ENCODE peak calls at places on chromosomes 2 and 18, in five cellular contexts. One of them, this sample, is unnamed.

GRCh38 chr2:99101697-99102096 is 39.8 kb upstream of the C2orf15 start:
- DNase-seq in NT2/D1: no peak
- DNase-seq in HEK293T: no peak
- DNase-seq in frontal cortex: peak
- DNase-seq in stimulated activated CD4-positive, alpha-beta T cell treated with anti-CD3 and anti-CD28 coated beads, Interleukin-4, amount 100 ng/mL, for 24 hours: no peak
- DNase-seq in this sample: no peak

GRCh38 chr2:189155795-189156194 is 23.8 kb downstream of the COL5A2 start:
- DNase-seq in NT2/D1: no peak
- DNase-seq in HEK293T: no peak
- DNase-seq in frontal cortex: no peak
- DNase-seq in stimulated activated CD4-positive, alpha-beta T cell treated with anti-CD3 and anti-CD28 coated beads, Interleukin-4, amount 100 ng/mL, for 24 hours: no peak
- DNase-seq in this sample: no peak

GRCh38 chr2:156300337-156300736 is 32.2 kb downstream of the NR4A2 start:
- DNase-seq in NT2/D1: no peak
- DNase-seq in HEK293T: no peak
- DNase-seq in frontal cortex: no peak
- DNase-seq in stimulated activated CD4-positive, alpha-beta T cell treated with anti-CD3 and anti-CD28 coated beads, Interleukin-4, amount 100 ng/mL, for 24 hours: no peak
- DNase-seq in this sample: no peak

GRCh38 chr2:33363599-33364300 is 112.7 kb upstream of the RASGRP3 start:
- DNase-seq in NT2/D1: no peak
- DNase-seq in HEK293T: no peak
- DNase-seq in frontal cortex: no peak
- DNase-seq in stimulated activated CD4-positive, alpha-beta T cell treated with anti-CD3 and anti-CD28 coated beads, Interleukin-4, amount 100 ng/mL, for 24 hours: no peak
- DNase-seq in this sample: no peak

GRCh38 chr2:48423376-48423775 is 106.6 kb upstream of the STON1 start:
- DNase-seq in NT2/D1: no peak
- DNase-seq in HEK293T: no peak
- DNase-seq in frontal cortex: no peak
- DNase-seq in stimulated activated CD4-positive, alpha-beta T cell treated with anti-CD3 and anti-CD28 coated beads, Interleukin-4, amount 100 ng/mL, for 24 hours: no peak
- DNase-seq in this sample: no peak

GRCh38 chr18:50751490-50751889 is 68.3 kb downstream of the MRO start:
- DNase-seq in NT2/D1: no peak
- DNase-seq in HEK293T: no peak
- DNase-seq in frontal cortex: no peak
- DNase-seq in stimulated activated CD4-positive, alpha-beta T cell treated with anti-CD3 and anti-CD28 coated beads, Interleukin-4, amount 100 ng/mL, for 24 hours: no peak
- DNase-seq in this sample: no peak

GRCh38 chr2:191571163-191571769 is 106.7 kb upstream of the NABP1 start:
- DNase-seq in NT2/D1: no peak
- DNase-seq in HEK293T: peak
- DNase-seq in frontal cortex: no peak
- DNase-seq in stimulated activated CD4-positive, alpha-beta T cell treated with anti-CD3 and anti-CD28 coated beads, Interleukin-4, amount 100 ng/mL, for 24 hours: no peak
- DNase-seq in this sample: no peak

GRCh38 chr2:71561441-71562267 is 108.3 kb downstream of the DYSF start:
- DNase-seq in NT2/D1: no peak
- DNase-seq in HEK293T: no peak
- DNase-seq in frontal cortex: no peak
- DNase-seq in stimulated activated CD4-positive, alpha-beta T cell treated with anti-CD3 and anti-CD28 coated beads, Interleukin-4, amount 100 ng/mL, for 24 hours: no peak
- DNase-seq in this sample: no peak

GRCh38 chr18:58671941-58672565 is 788 bp downstream of the MALT1 start:
- DNase-seq in NT2/D1: peak
- DNase-seq in HEK293T: peak
- DNase-seq in frontal cortex: no peak
- DNase-seq in stimulated activated CD4-positive, alpha-beta T cell treated with anti-CD3 and anti-CD28 coated beads, Interleukin-4, amount 100 ng/mL, for 24 hours: no peak
- DNase-seq in this sample: no peak

GRCh38 chr2:14994721-14995120 is 362.2 kb downstream of the LRATD1 start:
- DNase-seq in NT2/D1: no peak
- DNase-seq in HEK293T: no peak
- DNase-seq in frontal cortex: no peak
- DNase-seq in stimulated activated CD4-positive, alpha-beta T cell treated with anti-CD3 and anti-CD28 coated beads, Interleukin-4, amount 100 ng/mL, for 24 hours: no peak
- DNase-seq in this sample: no peak

GRCh38 chr18:47968006-47968676 is 37.7 kb upstream of the SMAD2 start:
- DNase-seq in NT2/D1: peak
- DNase-seq in HEK293T: no peak
- DNase-seq in frontal cortex: no peak
- DNase-seq in stimulated activated CD4-positive, alpha-beta T cell treated with anti-CD3 and anti-CD28 coated beads, Interleukin-4, amount 100 ng/mL, for 24 hours: no peak
- DNase-seq in this sample: no peak

GRCh38 chr2:222613715-222614331 is 42.1 kb downstream of the FARSB start:
- DNase-seq in NT2/D1: peak
- DNase-seq in HEK293T: peak
- DNase-seq in frontal cortex: peak
- DNase-seq in stimulated activated CD4-positive, alpha-beta T cell treated with anti-CD3 and anti-CD28 coated beads, Interleukin-4, amount 100 ng/mL, for 24 hours: no peak
- DNase-seq in this sample: no peak

GRCh38 chr2:67625178-67625577 is 228.0 kb downstream of the ETAA1 start:
- DNase-seq in NT2/D1: no peak
- DNase-seq in HEK293T: no peak
- DNase-seq in frontal cortex: no peak
- DNase-seq in stimulated activated CD4-positive, alpha-beta T cell treated with anti-CD3 and anti-CD28 coated beads, Interleukin-4, amount 100 ng/mL, for 24 hours: no peak
- DNase-seq in this sample: no peak

GRCh38 chr18:63676526-63676925 is 14.8 kb upstream of the SERPINB3 start:
- DNase-seq in NT2/D1: peak
- DNase-seq in HEK293T: peak
- DNase-seq in frontal cortex: no peak
- DNase-seq in stimulated activated CD4-positive, alpha-beta T cell treated with anti-CD3 and anti-CD28 coated beads, Interleukin-4, amount 100 ng/mL, for 24 hours: no peak
- DNase-seq in this sample: no peak

GRCh38 chr2:134254836-134255235 is 964 bp downstream of the MGAT5 start:
- DNase-seq in NT2/D1: no peak
- DNase-seq in HEK293T: no peak
- DNase-seq in frontal cortex: no peak
- DNase-seq in stimulated activated CD4-positive, alpha-beta T cell treated with anti-CD3 and anti-CD28 coated beads, Interleukin-4, amount 100 ng/mL, for 24 hours: no peak
- DNase-seq in this sample: no peak

GRCh38 chr2:100730290-100730868 is 89.6 kb upstream of the NPAS2 start:
- DNase-seq in NT2/D1: peak
- DNase-seq in HEK293T: peak
- DNase-seq in frontal cortex: no peak
- DNase-seq in stimulated activated CD4-positive, alpha-beta T cell treated with anti-CD3 and anti-CD28 coated beads, Interleukin-4, amount 100 ng/mL, for 24 hours: peak
- DNase-seq in this sample: no peak

GRCh38 chr18:12597775-12598174 is 60.1 kb downstream of the SPIRE1 start:
- DNase-seq in NT2/D1: no peak
- DNase-seq in HEK293T: no peak
- DNase-seq in frontal cortex: no peak
- DNase-seq in stimulated activated CD4-positive, alpha-beta T cell treated with anti-CD3 and anti-CD28 coated beads, Interleukin-4, amount 100 ng/mL, for 24 hours: no peak
- DNase-seq in this sample: no peak